ENCODE peak calls at places on chromosomes 13 and 19, in four cellular contexts. L, X, P and J are unnamed samples.

GRCh38 chr19:46192990-46193650 is 36.4 kb upstream of the IGFL1 start:
- DNase-seq in L (no peak), X (peak), P (peak), J (peak)

GRCh38 chr13:100881291-100881864 is 206.8 kb upstream of the TMTC4 start:
- DNase-seq in L (no peak), X (no peak), P (no peak), J (no peak)

GRCh38 chr19:40596608-40597328 is 4.4 kb upstream of the LTBP4 start:
- DNase-seq in L (peak), X (peak), P (peak), J (peak)

GRCh38 chr13:46324976-46325375 is 62.1 kb downstream of the RUBCNL start:
- DNase-seq in L (no peak), X (peak), P (peak), J (no peak)

GRCh38 chr19:46716013-46716671 is 772 bp downstream of the PRKD2 start:
- DNase-seq in L (peak), X (no peak), P (peak), J (no peak)

GRCh38 chr19:16074488-16075365 is 1.6 kb upstream of the TPM4 start:
- DNase-seq in L (no peak), X (no peak), P (no peak), J (no peak)

GRCh38 chr13:51818771-51819511 is 15.0 kb upstream of the DHRS12 start:
- DNase-seq in L (peak), X (peak), P (peak), J (no peak)

GRCh38 chr19:47520343-47520806 is 5.5 kb upstream of the NAPA start:
- DNase-seq in L (no peak), X (no peak), P (no peak), J (no peak)

GRCh38 chr13:26019881-26020535 is 31.8 kb downstream of the SHISA2 start:
- DNase-seq in L (no peak), X (peak), P (peak), J (peak)

GRCh38 chr19:6427131-6427530 is 2.5 kb upstream of the KHSRP start:
- DNase-seq in L (no peak), X (no peak), P (no peak), J (no peak)

GRCh38 chr13:113980489-113981064 is 6.7 kb upstream of the C13orf46 start:
- DNase-seq in L (no peak), X (no peak), P (no peak), J (no peak)

GRCh38 chr19:39304185-39304513 is 7.9 kb downstream of the IFNL1 start:
- DNase-seq in L (no peak), X (no peak), P (no peak), J (no peak)

GRCh38 chr19:4183967-4184717 is 1.7 kb downstream of the ANKRD24 start:
- DNase-seq in L (no peak), X (no peak), P (peak), J (no peak)

GRCh38 chr13:112891477-112892401 is 77.3 kb upstream of the MCF2L start:
- DNase-seq in L (peak), X (no peak), P (no peak), J (no peak)

GRCh38 chr19:10797541-10798256 is 38.3 kb downstream of the TMED1 start:
- DNase-seq in L (no peak), X (no peak), P (no peak), J (no peak)

GRCh38 chr13:32538234-32538620 is 368 bp downstream of the N4BP2L2 start:
- DNase-seq in L (peak), X (peak), P (no peak), J (peak)

GRCh38 chr19:8145969-8146368 is 3.4 kb downstream of the FBN3 start:
- DNase-seq in L (no peak), X (no peak), P (no peak), J (no peak)

GRCh38 chr13:50617134-50617721 is 226.3 kb downstream of the DLEU7 start:
- DNase-seq in L (no peak), X (peak), P (peak), J (peak)

GRCh38 chr19:46299004-46299509 is 2.2 kb downstream of the HIF3A start:
- DNase-seq in L (peak), X (peak), P (peak), J (peak)

GRCh38 chr13:45238945-45239795 is 38.3 kb upstream of the KCTD4 start:
- DNase-seq in L (no peak), X (peak), P (peak), J (peak)

GRCh38 chr13:57740719-57741118 is 109.2 kb downstream of the PCDH17 start:
- DNase-seq in L (no peak), X (peak), P (peak), J (no peak)

GRCh38 chr13:74661851-74662250 is 527.6 kb upstream of the KLF12 start:
- DNase-seq in L (no peak), X (no peak), P (no peak), J (peak)

GRCh38 chr13:35953537-35954206 is 177.5 kb downstream of the DCLK1 start:
- DNase-seq in L (peak), X (peak), P (peak), J (peak)

GRCh38 chr19:38718747-38719543 is 25.3 kb downstream of the CAPN12 start:
- DNase-seq in L (peak), X (peak), P (no peak), J (peak)

GRCh38 chr13:111219306-111219705 is 101.1 kb upstream of the TEX29 start:
- DNase-seq in L (no peak), X (peak), P (no peak), J (peak)

GRCh38 chr13:58574791-58575190 is 943.2 kb downstream of the PCDH17 start:
- DNase-seq in L (no peak), X (no peak), P (no peak), J (no peak)

GRCh38 chr13:22665531-22665930 is 515.2 kb upstream of the SGCG start:
- DNase-seq in L (no peak), X (no peak), P (no peak), J (no peak)

GRCh38 chr19:3821156-3821555 is 35.0 kb upstream of the MATK start:
- DNase-seq in L (no peak), X (no peak), P (no peak), J (no peak)

GRCh38 chr13:51841732-51842131 is 3.2 kb downstream of the TMEM272 start:
- DNase-seq in L (no peak), X (no peak), P (no peak), J (no peak)

GRCh38 chr19:6680141-6680540 is 10.2 kb upstream of the TNFSF14 start:
- DNase-seq in L (no peak), X (no peak), P (no peak), J (no peak)

GRCh38 chr13:29688193-29688592 is 92.7 kb upstream of the SLC7A1 start:
- DNase-seq in L (no peak), X (no peak), P (no peak), J (peak)

GRCh38 chr13:75294110-75294509 is 187.9 kb downstream of the TBC1D4 start:
- DNase-seq in L (no peak), X (no peak), P (no peak), J (no peak)

GRCh38 chr19:45349430-45349941 is 8.9 kb downstream of the KLC3 start:
- DNase-seq in L (no peak), X (no peak), P (no peak), J (no peak)

GRCh38 chr19:47603706-47604310 is 5.1 kb upstream of the BICRA start:
- DNase-seq in L (no peak), X (no peak), P (no peak), J (no peak)

GRCh38 chr13:109608503-109608902 is 177.9 kb downstream of the IRS2 start:
- DNase-seq in L (no peak), X (no peak), P (no peak), J (no peak)

GRCh38 chr13:91017031-91017668 is 330.3 kb upstream of the MIR17HG start:
- DNase-seq in L (peak), X (peak), P (peak), J (peak)

GRCh38 chr19:10817291-10818038 is 18.5 kb downstream of the TMED1 start:
- DNase-seq in L (peak), X (peak), P (no peak), J (peak)

DNA sequence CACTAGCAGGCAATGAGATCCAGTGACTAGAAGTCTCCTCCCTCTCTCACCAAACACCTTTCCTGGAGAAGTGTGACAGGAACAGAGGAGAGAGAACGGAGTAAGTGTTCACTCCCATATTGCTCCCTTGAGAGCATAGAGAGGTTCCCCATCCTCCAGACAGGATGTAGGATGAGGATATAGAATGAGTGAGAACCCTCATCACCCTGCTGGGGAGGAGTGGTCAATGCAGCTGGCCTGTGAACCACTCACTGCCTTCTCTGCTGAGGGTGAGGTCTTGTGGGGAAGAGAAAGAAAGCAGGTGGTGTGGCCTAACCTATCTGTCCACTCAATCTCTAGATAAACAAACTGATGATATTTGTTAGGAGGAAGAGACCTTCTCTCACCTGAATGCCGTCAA is 386.6 kb downstream of the PCDH20 start:
- DNase-seq in L (no peak), X (no peak), P (no peak), J (no peak)
- TF ChIP-seq CTCF in L (no peak), X (no peak), P (no peak), J (no peak)

GRCh38 chr19:48636859-48637448 is at the start of gene DBP:
- DNase-seq in L (peak), X (no peak), P (no peak), J (no peak)
- TF ChIP-seq CTCF in L (no peak), X (no peak), P (no peak), J (peak)

GRCh38 chr13:63287926-63288325 is 1872.3 kb upstream of the PCDH20 start:
- DNase-seq in L (no peak), X (peak), P (no peak), J (no peak)
- TF ChIP-seq CTCF in L (no peak), X (no peak), P (no peak), J (no peak)

GRCh38 chr19:29478578-29479565 is 46.9 kb upstream of the VSTM2B start:
- DNase-seq in L (no peak), X (no peak), P (no peak), J (no peak)
- TF ChIP-seq CTCF in L (no peak), X (no peak), P (no peak), J (peak)

GRCh38 chr13:23707674-23708073 is 137.5 kb downstream of the TNFRSF19 start:
- DNase-seq in L (no peak), X (no peak), P (peak), J (peak)
- TF ChIP-seq CTCF in L (no peak), X (peak), P (peak), J (peak)